ENCODE peak calls at places on chromosomes 6 and 20, in four cellular contexts. L is mammary epithelial cell, W is neural progenitor cell, T is endothelial cell of umbilical vein. C is an unnamed sample.

GRCh38 chr6:41577865-41578713 is 31.9 kb downstream of the FOXP4 start:
- DNase-seq in L (peak), W (peak), T (peak), C (peak)

GRCh38 chr6:100237881-100238280 is 226.8 kb downstream of the SIM1 start:
- DNase-seq in L (no peak), W (no peak), T (no peak), C (no peak)

GRCh38 chr20:52313335-52313963 is 121.9 kb upstream of the ZFP64 start:
- DNase-seq in L (peak), W (peak), T (peak), C (peak)

GRCh38 chr20:49669601-49670189 is 44.0 kb downstream of the B4GALT5 start:
- DNase-seq in L (no peak), W (no peak), T (no peak), C (no peak)

GRCh38 chr20:51767018-51767866 is 948 bp downstream of the ATP9A start:
- DNase-seq in L (peak), W (peak), T (peak), C (peak)

GRCh38 chr6:31760790-31761189 is 1.7 kb upstream of the SAPCD1 start:
- DNase-seq in L (no peak), W (no peak), T (no peak), C (no peak)

GRCh38 chr6:40128149-40128548 is 193.9 kb upstream of the MOCS1 start:
- DNase-seq in L (no peak), W (no peak), T (no peak), C (no peak)

GRCh38 chr6:30752164-30752927 is 8.0 kb upstream of the IER3 start:
- DNase-seq in L (peak), W (no peak), T (peak), C (no peak)

GRCh38 chr6:95576218-95576617 is 1.1 kb upstream of the MANEA start:
- DNase-seq in L (no peak), W (no peak), T (no peak), C (no peak)

GRCh38 chr6:106519460-106520394 is 109.6 kb downstream of the RTN4IP1 start:
- DNase-seq in L (peak), W (no peak), T (no peak), C (no peak)

GRCh38 chr6:12977851-12978250 is 261.3 kb downstream of the PHACTR1 start:
- DNase-seq in L (no peak), W (no peak), T (no peak), C (no peak)

GRCh38 chr6:77447254-77447653 is 16.0 kb downstream of the HTR1B start:
- DNase-seq in L (no peak), W (no peak), T (peak), C (no peak)

GRCh38 chr6:81640891-81641290 is 111.6 kb downstream of the TENT5A start:
- DNase-seq in L (no peak), W (no peak), T (no peak), C (no peak)

GRCh38 chr6:35258858-35259193 is 709 bp upstream of the ZNF76 start:
- DNase-seq in L (no peak), W (no peak), T (no peak), C (no peak)

GRCh38 chr20:62481441-62482135 is 5.8 kb upstream of the GATA5 start:
- DNase-seq in L (no peak), W (peak), T (no peak), C (no peak)

GRCh38 chr6:11637266-11637665 is 99.7 kb downstream of the TMEM170B start:
- DNase-seq in L (no peak), W (no peak), T (no peak), C (no peak)

GRCh38 chr6:43699564-43700186 is 12.1 kb upstream of the MRPS18A start:
- DNase-seq in L (no peak), W (no peak), T (peak), C (peak)

GRCh38 chr6:142935553-142936517 is 9.1 kb downstream of the HIVEP2 start:
- DNase-seq in L (no peak), W (no peak), T (no peak), C (no peak)

GRCh38 chr20:25065625-25066338 is 7.8 kb upstream of the ACSS1 start:
- DNase-seq in L (peak), W (peak), T (peak), C (peak)

GRCh38 chr20:44730441-44730840 is 15.2 kb upstream of the KCNK15 start:
- DNase-seq in L (peak), W (no peak), T (peak), C (no peak)

GRCh38 chr6:3336859-3337515 is 78.2 kb downstream of the PSMG4 start:
- DNase-seq in L (no peak), W (no peak), T (no peak), C (no peak)

GRCh38 chr6:5100806-5101205 is 15.7 kb downstream of the PPP1R3G start:
- DNase-seq in L (no peak), W (no peak), T (no peak), C (no peak)

GRCh38 chr20:47957135-47957534 is 171.9 kb upstream of the SULF2 start:
- DNase-seq in L (no peak), W (no peak), T (no peak), C (no peak)
- H3K9ac ChIP-seq in L (no peak), W (no peak), T (no peak), C (no peak)

DNA sequence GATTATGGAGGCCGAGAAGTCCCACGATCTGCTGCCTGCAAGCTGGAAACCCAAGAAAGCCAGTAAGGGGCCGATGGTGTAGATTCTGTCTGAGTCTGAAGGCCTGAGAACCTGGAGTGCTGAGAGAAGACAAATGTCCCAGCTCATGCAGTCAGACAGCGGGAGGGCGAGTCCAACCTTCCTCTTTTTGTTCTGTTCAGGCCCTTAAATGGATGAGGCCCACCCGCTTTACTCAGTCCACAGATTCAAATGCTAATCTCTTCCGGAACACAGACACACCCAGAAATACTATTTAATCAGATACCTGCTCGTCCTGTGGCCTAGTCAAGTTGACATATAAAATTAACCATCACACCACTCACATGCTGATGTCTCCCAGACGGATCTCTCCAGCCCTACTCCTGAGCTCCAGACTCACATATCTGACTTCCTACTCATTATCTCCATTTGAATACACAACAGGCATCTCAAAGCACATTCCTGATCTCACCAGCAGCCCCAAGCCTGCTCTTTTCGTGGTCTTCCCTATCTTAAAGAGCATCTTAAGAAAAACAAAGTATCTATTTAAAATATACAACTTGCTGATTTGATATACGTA is 26.7 kb upstream of the SRC start:
- DNase-seq in L (no peak), W (peak), T (no peak), C (peak)
- H3K9ac ChIP-seq in L (no peak), W (no peak), T (no peak), C (peak)

GRCh38 chr20:45983279-45983743 is 11.3 kb upstream of the ZNF335 start:
- DNase-seq in L (no peak), W (no peak), T (no peak), C (peak)
- H3K9ac ChIP-seq in L (no peak), W (no peak), T (no peak), C (no peak)

GRCh38 chr20:1838479-1839279 is 56.5 kb upstream of the SIRPA start:
- DNase-seq in L (no peak), W (peak), T (no peak), C (peak)

GRCh38 chr20:1840865-1841553 is 54.2 kb upstream of the SIRPA start:
- DNase-seq in L (no peak), W (no peak), T (no peak), C (peak)

GRCh38 chr20:1842281-1842680 is 52.9 kb upstream of the SIRPA start:
- DNase-seq in L (no peak), W (no peak), T (no peak), C (no peak)

GRCh38 chr20:1844723-1845523 is 50.3 kb upstream of the SIRPA start:
- DNase-seq in L (no peak), W (no peak), T (peak), C (no peak)

DNA sequence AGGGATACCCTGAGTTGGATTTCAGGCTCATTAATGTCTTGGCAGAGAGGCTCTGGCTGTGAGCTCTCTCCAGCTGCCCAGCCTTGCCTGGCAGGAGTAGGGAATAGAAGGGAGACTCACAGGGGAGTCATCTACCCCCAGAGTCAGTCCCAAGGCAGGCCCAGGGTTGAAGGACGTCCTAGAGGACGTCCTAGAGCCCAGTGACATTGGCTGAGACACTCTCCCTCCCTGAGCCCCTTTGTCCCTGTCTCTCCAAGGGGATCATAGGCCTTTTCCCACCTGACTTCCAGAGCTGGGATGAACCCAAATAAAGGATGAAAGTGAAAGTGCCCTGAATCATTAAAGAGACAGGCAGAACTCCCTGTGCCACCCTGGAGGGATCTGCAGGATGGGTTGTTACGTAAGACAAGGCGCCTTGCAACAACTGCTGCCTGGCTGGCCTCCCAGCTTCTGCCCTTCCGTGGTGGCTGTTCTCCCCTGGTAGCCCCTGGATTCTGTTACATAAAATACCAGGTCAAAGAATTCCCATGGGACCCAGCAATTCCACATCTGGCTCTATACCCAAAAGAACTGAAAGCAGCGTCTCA is 53.6 kb upstream of the SIRPA start:
- DNase-seq in L (peak), W (no peak), T (no peak), C (no peak)
- H3K9ac ChIP-seq in L (no peak), W (no peak), T (no peak), C (no peak)

GRCh38 chr20:17014217-17014616 is 212.6 kb upstream of the PCSK2 start:
- DNase-seq in L (no peak), W (peak), T (no peak), C (no peak)
- H3K9ac ChIP-seq in L (no peak), W (no peak), T (no peak), C (no peak)

GRCh38 chr20:36394340-36394965 is 88.3 kb downstream of the DLGAP4 start:
- DNase-seq in L (peak), W (no peak), T (no peak), C (no peak)
- H3K9ac ChIP-seq in L (no peak), W (no peak), T (no peak), C (no peak)

DNA sequence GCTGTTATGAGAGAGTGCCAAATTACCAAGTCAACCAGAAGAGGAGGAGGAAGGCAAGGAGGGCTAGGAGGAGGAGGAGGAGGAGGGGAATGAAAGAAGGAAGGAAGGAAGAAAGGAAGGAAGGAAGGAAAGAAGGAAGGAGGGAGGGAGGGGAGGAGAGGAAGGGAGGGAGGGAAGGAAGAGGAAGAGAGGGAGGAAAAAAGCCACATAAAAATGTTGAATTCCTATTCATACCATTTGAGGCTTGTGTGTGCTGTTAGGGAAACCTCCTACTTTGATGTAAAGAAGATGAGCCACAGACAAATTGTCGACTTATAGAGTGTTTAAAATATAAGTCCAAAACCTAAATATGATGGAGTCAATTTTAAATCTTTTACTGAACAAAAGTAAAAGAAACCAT is 65.3 kb upstream of the MYLIP start:
- DNase-seq in L (no peak), W (no peak), T (no peak), C (no peak)
- H3K9ac ChIP-seq in L (no peak), W (no peak), T (no peak), C (no peak)

DNA sequence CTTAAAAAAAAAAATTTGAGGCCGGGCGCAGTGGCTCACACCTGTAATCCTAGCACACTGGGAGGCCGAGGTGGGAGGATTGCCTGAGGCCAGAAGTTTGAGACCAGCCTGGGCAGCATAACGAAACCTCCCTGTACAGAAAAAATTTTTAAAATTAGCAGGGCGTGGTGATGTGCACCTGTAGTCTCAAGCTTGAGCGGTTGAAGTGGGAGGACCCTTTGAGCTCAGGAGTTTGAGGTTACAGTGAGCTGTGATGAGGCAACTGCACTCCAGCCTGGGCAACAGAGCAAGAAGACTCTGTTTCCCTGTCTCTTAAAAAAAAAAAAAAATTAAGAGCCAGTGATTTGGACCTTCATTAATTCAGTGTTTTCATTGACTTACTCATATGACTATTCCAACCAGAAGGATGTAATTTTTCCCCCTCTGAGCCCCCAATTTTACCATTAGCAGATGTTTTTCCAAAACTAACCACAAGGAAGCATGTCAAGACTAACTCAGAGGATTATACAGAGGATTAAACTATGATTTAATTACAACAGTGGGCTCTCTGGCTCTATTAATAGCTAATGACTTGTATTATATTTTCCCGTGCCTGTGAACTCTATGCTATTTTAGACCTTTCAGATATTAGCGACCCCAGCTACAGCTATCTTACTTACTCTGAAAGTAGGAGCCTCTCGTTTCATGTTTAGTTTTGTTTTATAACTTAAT is 75.1 kb downstream of the ARID1B start:
- DNase-seq in L (no peak), W (no peak), T (no peak), C (no peak)
- H3K9ac ChIP-seq in L (no peak), W (no peak), T (no peak), C (no peak)

GRCh38 chr6:149924206-149924932 is 1.4 kb upstream of the RAET1G start:
- DNase-seq in L (no peak), W (no peak), T (no peak), C (no peak)

GRCh38 chr6:149924933-149925252 is 2.0 kb upstream of the RAET1G start:
- DNase-seq in L (no peak), W (no peak), T (no peak), C (no peak)

GRCh38 chr6:149925253-149925973 is 2.5 kb upstream of the RAET1G start:
- DNase-seq in L (no peak), W (peak), T (peak), C (no peak)

GRCh38 chr6:149923327-149923986 is 536 bp upstream of the RAET1G start:
- DNase-seq in L (no peak), W (no peak), T (no peak), C (no peak)

GRCh38 chr6:149925974-149926777 is 3.3 kb upstream of the RAET1G start:
- DNase-seq in L (peak), W (peak), T (peak), C (peak)
- H3K9ac ChIP-seq in L (no peak), W (no peak), T (peak), C (peak)

GRCh38 chr6:1602356-1602713 is 7.4 kb upstream of the FOXC1 start:
- DNase-seq in L (no peak), W (no peak), T (no peak), C (no peak)

GRCh38 chr6:1604991-1605821 is 4.5 kb upstream of the FOXC1 start:
- DNase-seq in L (no peak), W (peak), T (no peak), C (no peak)

GRCh38 chr6:1605822-1606532 is 3.7 kb upstream of the FOXC1 start:
- DNase-seq in L (no peak), W (peak), T (no peak), C (no peak)

GRCh38 chr6:1603708-1604346 is 5.9 kb upstream of the FOXC1 start:
- DNase-seq in L (no peak), W (peak), T (no peak), C (no peak)

DNA sequence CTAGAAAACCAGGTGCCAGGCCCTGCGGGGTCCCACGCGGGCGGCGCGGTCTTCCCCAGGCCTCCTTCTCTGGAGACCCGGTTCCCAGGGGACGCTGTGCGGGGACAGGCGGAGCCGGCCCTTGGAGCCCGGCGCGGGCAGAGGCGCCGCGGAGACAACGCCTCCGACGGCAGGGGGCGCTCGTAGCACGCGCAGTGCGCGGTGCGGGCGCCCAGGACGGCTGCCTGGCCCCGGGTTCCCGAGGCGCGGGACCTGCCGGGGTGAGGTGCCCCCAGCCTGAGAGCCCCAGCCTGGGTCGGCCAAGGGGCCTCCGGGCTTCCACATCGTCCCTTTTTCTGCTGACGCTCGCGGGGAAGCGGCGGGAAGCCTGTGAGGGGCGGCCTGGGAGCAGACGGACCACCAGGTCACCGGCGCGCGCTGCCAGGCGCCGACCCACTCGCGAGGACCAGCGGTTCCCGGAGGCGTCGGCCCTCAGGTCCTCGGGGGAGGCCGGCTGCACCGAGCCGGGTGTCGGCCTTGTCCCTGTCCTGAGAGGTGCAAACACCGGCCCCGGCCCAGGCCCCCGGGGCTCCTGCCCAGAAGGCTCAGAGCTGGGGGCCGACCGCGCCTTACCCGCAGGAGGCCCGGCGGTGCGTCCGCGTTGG is 5.2 kb upstream of the FOXC1 start:
- DNase-seq in L (peak), W (peak), T (peak), C (peak)
- H3K9ac ChIP-seq in L (no peak), W (no peak), T (peak), C (peak)